ENCODE peak calls at places on chromosomes 4 and X, in five cellular contexts. One of them, this sample, is unnamed.

GRCh38 chrX:100658936-100659335 is 14.9 kb downstream of the SRPX2 start:
- DNase-seq in lower leg skin: no peak
- DNase-seq in heart left ventricle: no peak
- DNase-seq in left lung: no peak
- DNase-seq in fibroblast of lung: no peak
- DNase-seq in this sample: no peak

GRCh38 chr4:163554870-163555465 is 60.5 kb downstream of the TMA16 start:
- DNase-seq in left lung: no peak
- DNase-seq in fibroblast of lung: no peak
- DNase-seq in lower leg skin: no peak
- DNase-seq in heart left ventricle: no peak
- DNase-seq in this sample: no peak

GRCh38 chr4:11720292-11720691 is 291.6 kb upstream of the HS3ST1 start:
- DNase-seq in fibroblast of lung: peak
- DNase-seq in left lung: no peak
- DNase-seq in heart left ventricle: no peak
- DNase-seq in lower leg skin: no peak
- DNase-seq in this sample: no peak

GRCh38 chrX:110146521-110146920 is 143.6 kb downstream of the TMEM164 start:
- DNase-seq in left lung: no peak
- DNase-seq in lower leg skin: peak
- DNase-seq in fibroblast of lung: peak
- DNase-seq in heart left ventricle: peak
- DNase-seq in this sample: no peak

GRCh38 chrX:41047878-41048534 is 37.2 kb upstream of the USP9X start:
- DNase-seq in heart left ventricle: no peak
- DNase-seq in lower leg skin: no peak
- DNase-seq in fibroblast of lung: no peak
- DNase-seq in left lung: no peak
- DNase-seq in this sample: no peak

GRCh38 chrX:48468693-48469691 is 1.1 kb downstream of the SLC38A5 start:
- DNase-seq in heart left ventricle: no peak
- DNase-seq in left lung: no peak
- DNase-seq in lower leg skin: no peak
- DNase-seq in fibroblast of lung: no peak
- DNase-seq in this sample: no peak

GRCh38 chrX:57329008-57329407 is 42.5 kb downstream of the FAAH2 start:
- DNase-seq in left lung: no peak
- DNase-seq in fibroblast of lung: no peak
- DNase-seq in heart left ventricle: no peak
- DNase-seq in lower leg skin: no peak
- DNase-seq in this sample: no peak

GRCh38 chr4:47968847-47969246 is 47.6 kb downstream of the CNGA1 start:
- DNase-seq in heart left ventricle: no peak
- DNase-seq in left lung: no peak
- DNase-seq in lower leg skin: no peak
- DNase-seq in fibroblast of lung: no peak
- DNase-seq in this sample: no peak

GRCh38 chrX:102746134-102746584 is 25.6 kb downstream of the GPRASP3 start:
- DNase-seq in fibroblast of lung: peak
- DNase-seq in left lung: peak
- DNase-seq in heart left ventricle: peak
- DNase-seq in lower leg skin: no peak
- DNase-seq in this sample: no peak

GRCh38 chrX:150587585-150588503 is 19.4 kb downstream of the MTM1 start:
- DNase-seq in fibroblast of lung: peak
- DNase-seq in lower leg skin: no peak
- DNase-seq in heart left ventricle: peak
- DNase-seq in left lung: no peak
- DNase-seq in this sample: no peak

GRCh38 chr4:113141901-113142346 is 92.5 kb downstream of the ANK2 start:
- DNase-seq in heart left ventricle: no peak
- DNase-seq in fibroblast of lung: peak
- DNase-seq in lower leg skin: no peak
- DNase-seq in left lung: no peak
- DNase-seq in this sample: no peak

GRCh38 chr4:188986271-188986689 is 847.0 kb downstream of the TRIML1 start:
- DNase-seq in lower leg skin: no peak
- DNase-seq in left lung: no peak
- DNase-seq in fibroblast of lung: peak
- DNase-seq in heart left ventricle: no peak
- DNase-seq in this sample: no peak

GRCh38 chr4:24840362-24840761 is 45.0 kb downstream of the SOD3 start:
- DNase-seq in heart left ventricle: no peak
- DNase-seq in fibroblast of lung: no peak
- DNase-seq in lower leg skin: no peak
- DNase-seq in left lung: no peak
- DNase-seq in this sample: no peak

GRCh38 chr4:108828620-108829019 is 65.8 kb upstream of the ETNPPL start:
- DNase-seq in heart left ventricle: no peak
- DNase-seq in lower leg skin: no peak
- DNase-seq in left lung: no peak
- DNase-seq in fibroblast of lung: no peak
- DNase-seq in this sample: no peak

GRCh38 chrX:39152106-39152649 is 350.9 kb downstream of the MID1IP1 start:
- DNase-seq in fibroblast of lung: no peak
- DNase-seq in heart left ventricle: peak
- DNase-seq in lower leg skin: no peak
- DNase-seq in left lung: no peak
- DNase-seq in this sample: no peak

GRCh38 chrX:39011454-39012204 is 210.4 kb downstream of the MID1IP1 start:
- DNase-seq in lower leg skin: peak
- DNase-seq in fibroblast of lung: peak
- DNase-seq in left lung: no peak
- DNase-seq in heart left ventricle: no peak
- DNase-seq in this sample: no peak

GRCh38 chrX:7941390-7942042 is 14.3 kb upstream of the PNPLA4 start:
- DNase-seq in heart left ventricle: no peak
- DNase-seq in fibroblast of lung: peak
- DNase-seq in lower leg skin: no peak
- DNase-seq in left lung: no peak
- DNase-seq in this sample: no peak

GRCh38 chr4:73405138-73405537 is 1.1 kb downstream of the ALB start:
- DNase-seq in heart left ventricle: no peak
- DNase-seq in left lung: no peak
- DNase-seq in fibroblast of lung: no peak
- DNase-seq in lower leg skin: no peak
- DNase-seq in this sample: no peak

GRCh38 chrX:41275661-41276609 is 58.0 kb upstream of the DDX3X start:
- DNase-seq in fibroblast of lung: peak
- DNase-seq in left lung: peak
- DNase-seq in heart left ventricle: peak
- DNase-seq in lower leg skin: peak
- DNase-seq in this sample: no peak

GRCh38 chr4:156765277-156765676 is 206.3 kb downstream of the PDGFC start:
- DNase-seq in fibroblast of lung: peak
- DNase-seq in heart left ventricle: no peak
- DNase-seq in left lung: no peak
- DNase-seq in lower leg skin: no peak
- DNase-seq in this sample: no peak

GRCh38 chrX:37879692-37880091 is 32.3 kb upstream of the DYNLT3 start:
- DNase-seq in lower leg skin: no peak
- DNase-seq in left lung: no peak
- DNase-seq in fibroblast of lung: no peak
- DNase-seq in heart left ventricle: no peak
- DNase-seq in this sample: no peak

GRCh38 chr4:119589165-119589564 is 39.4 kb downstream of the PDE5A start:
- DNase-seq in heart left ventricle: no peak
- DNase-seq in lower leg skin: no peak
- DNase-seq in left lung: no peak
- DNase-seq in fibroblast of lung: no peak
- DNase-seq in this sample: no peak

GRCh38 chrX:56233682-56234081 is 1.5 kb downstream of the KLF8 start:
- DNase-seq in lower leg skin: peak
- DNase-seq in heart left ventricle: peak
- DNase-seq in fibroblast of lung: peak
- DNase-seq in left lung: peak
- DNase-seq in this sample: peak

GRCh38 chrX:21691512-21692018 is 33.4 kb upstream of the KLHL34 start:
- DNase-seq in left lung: no peak
- DNase-seq in heart left ventricle: no peak
- DNase-seq in lower leg skin: no peak
- DNase-seq in fibroblast of lung: peak
- DNase-seq in this sample: no peak

GRCh38 chrX:9644335-9644734 is 121.3 kb downstream of the GPR143 start:
- DNase-seq in fibroblast of lung: no peak
- DNase-seq in lower leg skin: no peak
- DNase-seq in heart left ventricle: no peak
- DNase-seq in left lung: no peak
- DNase-seq in this sample: no peak

DNA sequence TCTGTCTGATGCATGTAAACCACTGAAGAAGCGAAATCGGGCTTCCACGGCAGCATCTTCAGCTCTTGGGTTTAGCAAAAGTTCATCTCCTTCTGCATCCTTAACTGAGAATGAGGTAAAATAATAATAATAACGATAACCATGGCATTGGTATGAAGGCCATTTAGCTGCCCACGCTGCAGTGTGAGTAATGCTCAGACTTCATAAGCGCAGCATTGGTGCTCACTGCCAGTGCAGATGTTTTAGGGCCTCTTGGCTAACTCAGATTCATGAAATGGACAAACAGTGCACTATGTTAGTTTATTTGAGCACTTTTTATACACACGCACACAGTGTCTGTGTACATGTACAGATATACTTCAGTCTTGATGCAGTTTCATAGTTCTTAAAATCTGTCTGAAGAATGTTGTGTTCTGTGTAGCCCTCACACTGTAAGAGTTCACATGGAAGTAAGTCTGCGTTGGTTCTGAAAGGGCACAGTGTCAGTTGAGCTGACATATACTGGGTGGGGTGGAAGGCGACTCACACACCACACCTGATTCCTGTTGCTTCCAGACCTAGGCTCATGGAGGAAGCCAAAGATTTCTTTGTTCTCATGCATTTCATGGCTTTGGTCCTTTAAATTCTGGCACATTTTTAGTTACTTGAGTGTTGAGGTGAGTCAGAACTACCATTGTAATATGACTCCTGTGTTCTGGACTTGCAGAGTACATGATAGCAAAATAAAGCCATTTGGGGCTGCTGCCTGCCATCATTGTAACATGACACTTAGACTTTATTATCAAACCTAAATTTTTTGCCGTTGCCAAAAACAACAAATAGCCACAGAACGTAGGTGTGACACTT is 68.7 kb downstream of the NSD2 start:
- DNase-seq in lower leg skin: no peak
- DNase-seq in fibroblast of lung: peak
- DNase-seq in left lung: no peak
- DNase-seq in heart left ventricle: no peak
- DNase-seq in this sample: no peak
- H3K4me3 ChIP-seq in lower leg skin: no peak
- H3K4me3 ChIP-seq in fibroblast of lung: no peak
- H3K4me3 ChIP-seq in left lung: no peak
- H3K4me3 ChIP-seq in heart left ventricle: no peak
- H3K4me3 ChIP-seq in this sample: no peak

DNA sequence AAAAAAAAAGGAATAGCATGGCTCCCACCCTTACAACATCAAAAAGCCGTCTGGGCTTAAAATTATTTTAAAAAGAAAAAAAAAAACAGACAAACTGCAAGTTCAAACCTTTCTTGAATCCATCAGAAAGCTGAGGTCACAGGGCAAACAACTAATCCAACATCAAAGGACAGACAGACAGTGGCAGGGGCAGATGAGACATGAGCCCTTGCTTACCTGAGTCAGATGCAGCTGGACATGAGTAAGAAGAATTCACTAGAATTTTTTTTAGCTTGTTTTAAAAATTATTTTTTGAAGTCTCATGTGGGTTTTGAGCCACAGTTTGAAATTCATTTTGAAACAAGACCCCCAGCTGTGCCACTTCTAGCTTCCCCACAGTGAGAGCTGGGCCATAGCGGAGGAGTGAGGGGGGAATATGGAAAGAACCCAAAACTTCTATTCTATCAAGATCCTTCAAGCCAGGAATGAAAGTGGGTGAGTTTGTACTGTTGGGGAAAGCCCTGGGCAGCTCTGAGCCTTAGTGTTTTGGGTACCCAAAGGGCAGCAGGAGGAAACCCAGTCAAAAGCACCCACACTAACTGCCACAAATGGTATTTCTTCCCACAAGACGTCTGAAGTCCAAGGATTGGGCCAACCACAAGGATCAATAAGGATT is 111.4 kb downstream of the ATXN3L start:
- DNase-seq in fibroblast of lung: no peak
- DNase-seq in lower leg skin: no peak
- DNase-seq in heart left ventricle: no peak
- DNase-seq in left lung: no peak
- DNase-seq in this sample: no peak
- H3K4me3 ChIP-seq in fibroblast of lung: no peak
- H3K4me3 ChIP-seq in lower leg skin: no peak
- H3K4me3 ChIP-seq in heart left ventricle: no peak
- H3K4me3 ChIP-seq in left lung: no peak
- H3K4me3 ChIP-seq in this sample: no peak

DNA sequence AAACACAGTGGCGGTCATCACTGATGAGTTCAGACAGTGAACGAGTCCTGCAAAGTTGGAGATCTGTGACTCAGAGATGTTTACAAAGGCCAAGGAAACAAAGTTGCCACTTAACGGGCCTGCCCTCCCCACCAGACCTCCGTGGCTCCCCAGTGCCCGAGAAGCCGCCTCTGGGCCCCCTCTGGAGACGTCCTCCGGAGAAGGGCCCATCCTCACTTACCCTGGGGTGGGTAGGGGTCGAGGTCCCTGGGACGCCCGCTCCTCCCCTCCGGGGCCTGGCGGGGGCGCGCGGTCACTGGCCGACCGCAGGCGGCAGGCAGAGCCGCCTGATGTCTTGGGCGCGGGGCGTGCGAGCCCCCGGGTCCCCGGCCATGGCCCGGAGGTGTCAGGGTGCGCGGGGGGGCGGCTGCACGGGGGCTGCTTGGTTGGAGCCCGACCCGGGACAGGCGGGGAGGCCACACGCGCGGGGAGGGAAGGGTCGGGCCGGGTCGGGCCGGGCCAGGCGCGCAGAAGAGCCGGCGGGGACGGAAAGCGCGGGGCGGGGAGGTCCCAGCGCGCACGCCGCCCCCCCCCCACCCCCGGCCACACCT is 590 bp downstream of the DHRSX start:
- DNase-seq in heart left ventricle: peak
- DNase-seq in fibroblast of lung: peak
- DNase-seq in lower leg skin: no peak
- DNase-seq in left lung: peak
- DNase-seq in this sample: no peak
- H3K4me3 ChIP-seq in heart left ventricle: peak
- H3K4me3 ChIP-seq in fibroblast of lung: peak
- H3K4me3 ChIP-seq in lower leg skin: peak
- H3K4me3 ChIP-seq in left lung: peak
- H3K4me3 ChIP-seq in this sample: peak

DNA sequence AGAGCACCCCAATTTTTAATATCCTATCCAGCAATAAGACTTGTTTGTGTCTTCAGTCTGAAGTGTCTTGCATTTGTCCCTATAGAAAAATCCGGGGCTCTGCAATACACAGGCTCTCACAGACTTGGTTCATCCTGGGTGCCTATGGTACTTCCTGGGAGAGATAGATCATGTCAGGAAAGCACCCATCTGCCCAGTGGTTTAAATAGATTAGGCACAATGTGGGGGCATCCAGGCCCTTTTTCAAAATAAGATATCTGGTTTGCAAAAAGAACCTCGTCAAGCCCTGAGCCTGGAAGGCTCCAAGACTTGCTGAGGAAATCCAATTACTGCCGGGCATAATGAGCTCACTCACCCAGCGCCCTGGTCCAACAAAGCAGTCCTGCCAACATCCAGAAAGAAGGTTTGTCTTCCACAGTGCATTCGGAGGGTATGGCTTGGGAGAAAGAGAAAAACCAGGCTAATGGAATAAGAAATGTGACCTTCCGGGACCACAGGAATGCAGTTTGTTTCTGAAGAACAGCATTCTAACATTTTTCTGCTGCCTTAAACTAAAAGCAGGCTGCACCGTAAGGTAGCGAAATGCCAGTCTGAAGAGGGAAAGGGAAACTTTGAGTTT is 11.6 kb downstream of the JAKMIP1 start:
- DNase-seq in left lung: no peak
- DNase-seq in lower leg skin: no peak
- DNase-seq in fibroblast of lung: peak
- DNase-seq in heart left ventricle: no peak
- DNase-seq in this sample: no peak
- H3K4me3 ChIP-seq in left lung: no peak
- H3K4me3 ChIP-seq in lower leg skin: no peak
- H3K4me3 ChIP-seq in fibroblast of lung: no peak
- H3K4me3 ChIP-seq in heart left ventricle: no peak
- H3K4me3 ChIP-seq in this sample: no peak